ENCODE peak calls at places on chromosomes 4 and X, in five cellular contexts. One of them, this sample, is unnamed. For H3K4me1, the result is how much of the 10 kb centered on the place peaks cover.

GRCh38 chrX:17655232-17656034 is 81.9 kb upstream of the SCML1 start:
- DNase-seq in breast epithelium: no peak
- DNase-seq in aorta: peak
- DNase-seq in fibroblast of lung: peak
- DNase-seq in psoas muscle: no peak
- DNase-seq in this sample: peak

GRCh38 chr4:145216532-145216931 is 36.1 kb upstream of the OTUD4 start:
- DNase-seq in breast epithelium: no peak
- DNase-seq in fibroblast of lung: peak
- DNase-seq in psoas muscle: no peak
- DNase-seq in aorta: no peak
- DNase-seq in this sample: no peak

GRCh38 chr4:111506706-111507105 is 638.5 kb upstream of the FAM241A start:
- DNase-seq in fibroblast of lung: peak
- DNase-seq in aorta: no peak
- DNase-seq in psoas muscle: no peak
- DNase-seq in breast epithelium: no peak
- DNase-seq in this sample: no peak

GRCh38 chrX:25067271-25068172 is 51.8 kb upstream of the ARX start:
- DNase-seq in psoas muscle: no peak
- DNase-seq in fibroblast of lung: no peak
- DNase-seq in breast epithelium: no peak
- DNase-seq in aorta: no peak
- DNase-seq in this sample: no peak

GRCh38 chr4:48139688-48140087 is 5.6 kb upstream of the TXK start:
- DNase-seq in aorta: no peak
- DNase-seq in psoas muscle: no peak
- DNase-seq in breast epithelium: no peak
- DNase-seq in fibroblast of lung: no peak
- DNase-seq in this sample: peak

GRCh38 chr4:159238631-159239030 is 135.8 kb downstream of the RAPGEF2 start:
- DNase-seq in aorta: no peak
- DNase-seq in breast epithelium: no peak
- DNase-seq in psoas muscle: no peak
- DNase-seq in fibroblast of lung: peak
- DNase-seq in this sample: no peak

GRCh38 chr4:158630893-158631292 is 40.8 kb downstream of the C4orf46 start:
- DNase-seq in fibroblast of lung: peak
- DNase-seq in breast epithelium: no peak
- DNase-seq in psoas muscle: no peak
- DNase-seq in aorta: no peak
- DNase-seq in this sample: no peak

GRCh38 chr4:69763233-69763632 is 2.8 kb upstream of the SULT1B1 start:
- DNase-seq in psoas muscle: no peak
- DNase-seq in breast epithelium: no peak
- DNase-seq in fibroblast of lung: no peak
- DNase-seq in aorta: no peak
- DNase-seq in this sample: no peak

GRCh38 chr4:53196872-53197759 is 168.7 kb downstream of the SCFD2 start:
- DNase-seq in aorta: no peak
- DNase-seq in psoas muscle: no peak
- DNase-seq in fibroblast of lung: peak
- DNase-seq in breast epithelium: no peak
- DNase-seq in this sample: peak

GRCh38 chr4:169506903-169507302 is 105.5 kb downstream of the NEK1 start:
- DNase-seq in breast epithelium: no peak
- DNase-seq in aorta: no peak
- DNase-seq in fibroblast of lung: no peak
- DNase-seq in psoas muscle: no peak
- DNase-seq in this sample: no peak

GRCh38 chr4:112077743-112078142 is 67.5 kb upstream of the FAM241A start:
- DNase-seq in aorta: no peak
- DNase-seq in fibroblast of lung: no peak
- DNase-seq in breast epithelium: no peak
- DNase-seq in psoas muscle: no peak
- DNase-seq in this sample: no peak

GRCh38 chr4:180542445-180543100 is 1700.6 kb upstream of the TENM3 start:
- DNase-seq in breast epithelium: no peak
- DNase-seq in aorta: no peak
- DNase-seq in fibroblast of lung: peak
- DNase-seq in psoas muscle: no peak
- DNase-seq in this sample: no peak

GRCh38 chr4:164955107-164955805 is 22.2 kb downstream of the TRIM61 start:
- DNase-seq in fibroblast of lung: no peak
- DNase-seq in psoas muscle: no peak
- DNase-seq in breast epithelium: no peak
- DNase-seq in aorta: no peak
- DNase-seq in this sample: no peak

GRCh38 chrX:28756647-28757046 is 169.4 kb downstream of the IL1RAPL1 start:
- DNase-seq in aorta: no peak
- DNase-seq in fibroblast of lung: peak
- DNase-seq in breast epithelium: no peak
- DNase-seq in psoas muscle: no peak
- DNase-seq in this sample: no peak

GRCh38 chr4:113646456-113646809 is 115.1 kb downstream of the CAMK2D start:
- DNase-seq in aorta: no peak
- DNase-seq in breast epithelium: no peak
- DNase-seq in fibroblast of lung: peak
- DNase-seq in psoas muscle: peak
- DNase-seq in this sample: no peak

GRCh38 chr4:135238940-135239339 is 1037.4 kb upstream of the PABPC4L start:
- DNase-seq in aorta: no peak
- DNase-seq in psoas muscle: no peak
- DNase-seq in fibroblast of lung: peak
- DNase-seq in breast epithelium: no peak
- DNase-seq in this sample: no peak

GRCh38 chr4:5660185-5660584 is 48.2 kb downstream of the EVC2 start:
- DNase-seq in fibroblast of lung: peak
- DNase-seq in psoas muscle: no peak
- DNase-seq in aorta: no peak
- DNase-seq in breast epithelium: no peak
- DNase-seq in this sample: no peak

GRCh38 chr4:38560340-38560739 is 103.7 kb upstream of the KLF3 start:
- DNase-seq in psoas muscle: no peak
- DNase-seq in breast epithelium: no peak
- DNase-seq in aorta: no peak
- DNase-seq in fibroblast of lung: no peak
- DNase-seq in this sample: no peak

GRCh38 chr4:143335979-143336827 is 473 bp upstream of the GAB1 start:
- DNase-seq in aorta: peak
- DNase-seq in breast epithelium: peak
- DNase-seq in fibroblast of lung: peak
- DNase-seq in psoas muscle: peak
- DNase-seq in this sample: no peak

GRCh38 chrX:13742397-13743176 is 8.0 kb downstream of the OFD1 start:
- DNase-seq in psoas muscle: no peak
- DNase-seq in fibroblast of lung: no peak
- DNase-seq in breast epithelium: no peak
- DNase-seq in aorta: no peak
- DNase-seq in this sample: no peak

GRCh38 chrX:49840679-49841078 is 11.6 kb downstream of the PAGE4 start:
- DNase-seq in aorta: no peak
- DNase-seq in breast epithelium: peak
- DNase-seq in psoas muscle: peak
- DNase-seq in fibroblast of lung: peak
- DNase-seq in this sample: peak

GRCh38 chr4:147509386-147509785 is 28.5 kb downstream of the EDNRA start:
- DNase-seq in fibroblast of lung: no peak
- DNase-seq in psoas muscle: no peak
- DNase-seq in aorta: no peak
- DNase-seq in breast epithelium: no peak
- DNase-seq in this sample: no peak

GRCh38 chrX:106811131-106811910 is 8.8 kb downstream of the TBC1D8B start:
- DNase-seq in aorta: no peak
- DNase-seq in psoas muscle: no peak
- DNase-seq in breast epithelium: no peak
- DNase-seq in fibroblast of lung: no peak
- DNase-seq in this sample: no peak

DNA sequence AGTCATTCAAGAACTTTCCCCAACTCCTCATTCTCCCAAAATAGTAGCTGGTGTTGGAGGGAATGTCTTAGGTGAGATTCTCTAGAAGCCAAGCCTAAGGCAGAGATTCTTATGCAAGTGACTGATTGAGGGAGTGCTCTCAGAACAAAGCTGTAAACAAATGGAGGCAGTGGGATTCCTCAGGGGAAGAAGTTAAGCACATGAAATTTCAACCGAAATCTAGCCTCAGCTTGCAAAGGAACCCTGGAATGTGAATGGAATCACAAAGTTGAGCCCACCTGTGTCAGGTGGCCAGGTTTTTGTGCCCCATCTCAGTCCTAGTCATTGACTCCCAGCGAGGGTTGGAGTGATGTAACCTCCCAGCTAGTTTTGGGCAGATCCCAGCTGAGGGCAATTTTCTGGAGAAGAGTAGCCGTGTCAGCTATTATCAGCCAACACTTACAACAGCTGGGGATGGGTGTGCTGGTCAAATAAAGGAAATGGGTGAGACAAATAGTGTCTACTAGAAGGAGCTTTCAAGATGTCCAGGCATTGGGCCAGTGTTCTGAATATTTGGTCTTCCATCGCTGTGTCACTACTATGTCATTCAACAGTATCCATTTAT is 29.7 kb upstream of the FGF2 start:
- DNase-seq in breast epithelium: no peak
- DNase-seq in aorta: no peak
- DNase-seq in fibroblast of lung: peak
- DNase-seq in psoas muscle: no peak
- DNase-seq in this sample: no peak
- H3K27ac ChIP-seq in breast epithelium: peak
- H3K27ac ChIP-seq in aorta: no peak
- H3K27ac ChIP-seq in fibroblast of lung: peak
- H3K27ac ChIP-seq in psoas muscle: no peak
- H3K27ac ChIP-seq in this sample: no peak

GRCh38 chr4:7903686-7904085 is 36.0 kb downstream of the AFAP1 start:
- DNase-seq in aorta: no peak
- DNase-seq in fibroblast of lung: peak
- DNase-seq in breast epithelium: no peak
- DNase-seq in psoas muscle: no peak
- DNase-seq in this sample: no peak
- H3K4me1 ChIP-seq in aorta: under half
- H3K4me1 ChIP-seq in fibroblast of lung: under half
- H3K4me1 ChIP-seq in breast epithelium: under half
- H3K4me1 ChIP-seq in psoas muscle: under half
- H3K4me1 ChIP-seq in this sample: under half

GRCh38 chr4:107666134-107666533 is 53.9 kb downstream of the PAPSS1 start:
- DNase-seq in fibroblast of lung: peak
- DNase-seq in breast epithelium: no peak
- DNase-seq in aorta: no peak
- DNase-seq in psoas muscle: no peak
- DNase-seq in this sample: no peak

GRCh38 chr4:107669068-107669467 is 51.0 kb downstream of the PAPSS1 start:
- DNase-seq in psoas muscle: no peak
- DNase-seq in breast epithelium: no peak
- DNase-seq in fibroblast of lung: no peak
- DNase-seq in aorta: no peak
- DNase-seq in this sample: no peak

GRCh38 chr4:107665001-107665400 is 55.0 kb downstream of the PAPSS1 start:
- DNase-seq in fibroblast of lung: peak
- DNase-seq in breast epithelium: no peak
- DNase-seq in aorta: no peak
- DNase-seq in psoas muscle: no peak
- DNase-seq in this sample: no peak
- H3K27ac ChIP-seq in fibroblast of lung: no peak
- H3K27ac ChIP-seq in breast epithelium: no peak
- H3K27ac ChIP-seq in aorta: no peak
- H3K27ac ChIP-seq in psoas muscle: no peak
- H3K27ac ChIP-seq in this sample: no peak

GRCh38 chr4:7894098-7894676 is 45.5 kb downstream of the AFAP1 start:
- DNase-seq in aorta: no peak
- DNase-seq in psoas muscle: no peak
- DNase-seq in fibroblast of lung: no peak
- DNase-seq in breast epithelium: no peak
- DNase-seq in this sample: no peak
- H3K4me1 ChIP-seq in aorta: under half
- H3K4me1 ChIP-seq in psoas muscle: under half
- H3K4me1 ChIP-seq in fibroblast of lung: under half
- H3K4me1 ChIP-seq in breast epithelium: under half
- H3K4me1 ChIP-seq in this sample: under half

GRCh38 chrX:47216393-47216925 is 2.0 kb upstream of the CDK16 start:
- DNase-seq in fibroblast of lung: peak
- DNase-seq in aorta: no peak
- DNase-seq in breast epithelium: no peak
- DNase-seq in psoas muscle: no peak
- DNase-seq in this sample: no peak
- H3K27ac ChIP-seq in fibroblast of lung: peak
- H3K27ac ChIP-seq in aorta: no peak
- H3K27ac ChIP-seq in breast epithelium: peak
- H3K27ac ChIP-seq in psoas muscle: peak
- H3K27ac ChIP-seq in this sample: peak

GRCh38 chr4:7818676-7819041 is 121.0 kb downstream of the AFAP1 start:
- DNase-seq in fibroblast of lung: peak
- DNase-seq in psoas muscle: no peak
- DNase-seq in breast epithelium: no peak
- DNase-seq in aorta: no peak
- DNase-seq in this sample: no peak
- H3K4me1 ChIP-seq in fibroblast of lung: under half
- H3K4me1 ChIP-seq in psoas muscle: under half
- H3K4me1 ChIP-seq in breast epithelium: under half
- H3K4me1 ChIP-seq in aorta: under half
- H3K4me1 ChIP-seq in this sample: under half

GRCh38 chr4:16597829-16598228 is 300.6 kb downstream of the LDB2 start:
- DNase-seq in fibroblast of lung: peak
- DNase-seq in aorta: no peak
- DNase-seq in psoas muscle: no peak
- DNase-seq in breast epithelium: no peak
- DNase-seq in this sample: no peak

GRCh38 chr4:16596267-16596666 is 302.2 kb downstream of the LDB2 start:
- DNase-seq in aorta: no peak
- DNase-seq in breast epithelium: no peak
- DNase-seq in fibroblast of lung: no peak
- DNase-seq in psoas muscle: no peak
- DNase-seq in this sample: no peak

GRCh38 chr4:16603178-16603577 is 295.3 kb downstream of the LDB2 start:
- DNase-seq in aorta: no peak
- DNase-seq in fibroblast of lung: no peak
- DNase-seq in psoas muscle: no peak
- DNase-seq in breast epithelium: no peak
- DNase-seq in this sample: no peak

GRCh38 chr4:16598241-16599224 is 299.9 kb downstream of the LDB2 start:
- DNase-seq in fibroblast of lung: peak
- DNase-seq in psoas muscle: no peak
- DNase-seq in aorta: no peak
- DNase-seq in breast epithelium: no peak
- DNase-seq in this sample: no peak
- H3K27ac ChIP-seq in fibroblast of lung: peak
- H3K27ac ChIP-seq in psoas muscle: no peak
- H3K27ac ChIP-seq in aorta: no peak
- H3K27ac ChIP-seq in breast epithelium: peak
- H3K27ac ChIP-seq in this sample: no peak

GRCh38 chrX:150451953-150452352 is 88.8 kb downstream of the MAMLD1 start:
- DNase-seq in psoas muscle: no peak
- DNase-seq in fibroblast of lung: no peak
- DNase-seq in aorta: no peak
- DNase-seq in breast epithelium: no peak
- DNase-seq in this sample: no peak
- H3K4me1 ChIP-seq in psoas muscle: under half
- H3K4me1 ChIP-seq in fibroblast of lung: under half
- H3K4me1 ChIP-seq in aorta: under half
- H3K4me1 ChIP-seq in breast epithelium: under half
- H3K4me1 ChIP-seq in this sample: under half

This sample was measured in naive thymus-derived CD4-positive, alpha-beta T cell.